ENCODE peak calls at places on chromosomes 7 and 10, in seven cellular contexts. I is HCT116, J is mesendoderm, Y is heart right ventricle, V is colonic mucosa, G is K562, U is transverse colon. D is an unnamed sample.

GRCh38 chr10:124717911-124718734 is 26.1 kb downstream of the FAM53B start:
- DNase-seq in I (no peak), J (no peak), Y (no peak), V (no peak), G (peak; percentile 85), U (no peak), D (peak; percentile 30)

GRCh38 chr7:32357535-32358277 is 132.5 kb downstream of the LSM5 start:
- DNase-seq in I (peak; percentile 8), J (peak; percentile 47), Y (no peak), V (no peak), G (no peak), U (no peak), D (no peak)

GRCh38 chr7:25675789-25676474 is 447.6 kb upstream of the NPVF start:
- DNase-seq in I (no peak), J (no peak), Y (no peak), V (no peak), G (no peak), U (no peak), D (no peak)

GRCh38 chr7:10239643-10240345 is 733.9 kb upstream of the PHF14 start:
- DNase-seq in I (no peak), J (no peak), Y (peak; percentile 42), V (no peak), G (no peak), U (no peak), D (no peak)

GRCh38 chr7:30145521-30145920 is 10.7 kb downstream of the MTURN start:
- DNase-seq in I (no peak), J (no peak), Y (no peak), V (no peak), G (no peak), U (no peak), D (no peak)

GRCh38 chr7:92750961-92751360 is 85.4 kb downstream of the CDK6 start:
- DNase-seq in I (no peak), J (no peak), Y (no peak), V (no peak), G (no peak), U (no peak), D (no peak)

GRCh38 chr7:10815546-10815945 is 158.1 kb upstream of the PHF14 start:
- DNase-seq in I (no peak), J (no peak), Y (no peak), V (no peak), G (no peak), U (no peak), D (no peak)

GRCh38 chr10:94327649-94328048 is 35.1 kb downstream of the NOC3L start:
- DNase-seq in I (no peak), J (no peak), Y (no peak), V (no peak), G (no peak), U (no peak), D (no peak)

GRCh38 chr10:30413996-30414576 is 19.9 kb upstream of the MAP3K8 start:
- DNase-seq in I (peak; percentile 40), J (peak; percentile 61), Y (peak; percentile 57), V (peak; percentile 56), G (peak; percentile 73), U (no peak), D (peak; percentile 77)

GRCh38 chr7:145928937-145929336 is 187.7 kb upstream of the CNTNAP2 start:
- DNase-seq in I (no peak), J (no peak), Y (no peak), V (no peak), G (no peak), U (no peak), D (no peak)

GRCh38 chr7:74173074-74173473 is 1.1 kb upstream of the EIF4H start:
- DNase-seq in I (no peak), J (no peak), Y (no peak), V (peak; percentile 57), G (peak; percentile 69), U (peak; percentile 43), D (peak; percentile 45)

GRCh38 chr10:48452879-48453412 is 146.5 kb downstream of the MAPK8 start:
- DNase-seq in I (no peak), J (no peak), Y (no peak), V (no peak), G (no peak), U (no peak), D (no peak)

GRCh38 chr7:30925913-30926312 is 14.3 kb downstream of the AQP1 start:
- DNase-seq in I (no peak), J (no peak), Y (no peak), V (no peak), G (no peak), U (no peak), D (peak; percentile 3)

GRCh38 chr7:370775-371118 is 80.8 kb downstream of the FOXL3 start:
- DNase-seq in I (no peak), J (no peak), Y (no peak), V (no peak), G (no peak), U (no peak), D (no peak)

GRCh38 chr10:69958232-69958902 is 94.3 kb upstream of the MACROH2A2 start:
- DNase-seq in I (peak; percentile 46), J (peak; percentile 88), Y (no peak), V (peak; percentile 39), G (peak; percentile 59), U (no peak), D (peak; percentile 54)

GRCh38 chr7:28641752-28642546 is 229.6 kb downstream of the CREB5 start:
- DNase-seq in I (no peak), J (no peak), Y (no peak), V (no peak), G (no peak), U (no peak), D (no peak)

GRCh38 chr7:124071843-124072242 is 39.0 kb upstream of the TMEM229A start:
- DNase-seq in I (no peak), J (no peak), Y (no peak), V (no peak), G (no peak), U (no peak), D (peak; percentile 23)

GRCh38 chr10:84715911-84716310 is 387.5 kb downstream of the CCSER2 start:
- DNase-seq in I (peak; percentile 31), J (peak; percentile 81), Y (no peak), V (peak; percentile 21), G (peak; percentile 70), U (peak; percentile 23), D (peak; percentile 36)

GRCh38 chr7:107594961-107595737 is 15.1 kb downstream of the BCAP29 start:
- DNase-seq in I (no peak), J (peak; percentile 79), Y (peak; percentile 29), V (no peak), G (no peak), U (no peak), D (no peak)

GRCh38 chr10:131839351-131839750 is 61.5 kb upstream of the PPP2R2D start:
- DNase-seq in I (no peak), J (no peak), Y (no peak), V (no peak), G (no peak), U (no peak), D (no peak)

GRCh38 chr7:19030280-19030679 is 87.2 kb downstream of the TWIST1 start:
- DNase-seq in I (no peak), J (no peak), Y (no peak), V (no peak), G (no peak), U (no peak), D (no peak)

GRCh38 chr7:146359181-146359580 is 242.6 kb downstream of the CNTNAP2 start:
- DNase-seq in I (no peak), J (no peak), Y (no peak), V (no peak), G (no peak), U (no peak), D (no peak)

GRCh38 chr7:159049266-159050025 is 95.2 kb downstream of the VIPR2 start:
- DNase-seq in I (no peak), J (no peak), Y (no peak), V (peak; percentile 13), G (no peak), U (no peak), D (peak; percentile 3)

GRCh38 chr7:159048656-159049055 is 96.0 kb downstream of the VIPR2 start:
- DNase-seq in I (no peak), J (no peak), Y (no peak), V (peak; percentile 5), G (no peak), U (no peak), D (no peak)

GRCh38 chr7:159047536-159047935 is 97.1 kb downstream of the VIPR2 start:
- DNase-seq in I (no peak), J (no peak), Y (no peak), V (no peak), G (no peak), U (no peak), D (peak; percentile 3)

GRCh38 chr7:159050703-159051102 is 94.0 kb downstream of the VIPR2 start:
- DNase-seq in I (no peak), J (no peak), Y (no peak), V (no peak), G (no peak), U (no peak), D (no peak)

GRCh38 chr7:159051916-159052315 is 92.8 kb downstream of the VIPR2 start:
- DNase-seq in I (no peak), J (no peak), Y (no peak), V (no peak), G (no peak), U (no peak), D (no peak)
- H3K4me1 ChIP-seq in I (no peaks in the 10 kb centered on the region), J (no peaks in the 10 kb centered on the region), Y (no peaks in the 10 kb centered on the region), V (no peaks in the 10 kb centered on the region), G (no peaks in the 10 kb centered on the region), U (no peaks in the 10 kb centered on the region), D (peaks cover 4% of the 10 kb centered on the region)

GRCh38 chr10:126090911-126091728 is 194.8 kb downstream of the FANK1 start:
- DNase-seq in I (no peak), J (no peak), Y (no peak), V (no peak), G (no peak), U (no peak), D (no peak)
- H3K4me3 ChIP-seq in I (no peak overlapping the region), J (no peak overlapping the region), Y (no peak overlapping the region), V (no peak overlapping the region), G (no peak overlapping the region), U (no peak overlapping the region), D (no peak overlapping the region)

GRCh38 chr7:39824801-39825200 is 125.3 kb upstream of the CDK13 start:
- DNase-seq in I (no peak), J (no peak), Y (no peak), V (no peak), G (no peak), U (no peak), D (no peak)
- H3K27me3 ChIP-seq in I (no peaks in the 10 kb centered on the region), J (no peaks in the 10 kb centered on the region), Y (no peaks in the 10 kb centered on the region), V (no peaks in the 10 kb centered on the region), G (no peaks in the 10 kb centered on the region), U (peaks cover 3% of the 10 kb centered on the region), D (peaks cover 53% of the 10 kb centered on the region)

DNA sequence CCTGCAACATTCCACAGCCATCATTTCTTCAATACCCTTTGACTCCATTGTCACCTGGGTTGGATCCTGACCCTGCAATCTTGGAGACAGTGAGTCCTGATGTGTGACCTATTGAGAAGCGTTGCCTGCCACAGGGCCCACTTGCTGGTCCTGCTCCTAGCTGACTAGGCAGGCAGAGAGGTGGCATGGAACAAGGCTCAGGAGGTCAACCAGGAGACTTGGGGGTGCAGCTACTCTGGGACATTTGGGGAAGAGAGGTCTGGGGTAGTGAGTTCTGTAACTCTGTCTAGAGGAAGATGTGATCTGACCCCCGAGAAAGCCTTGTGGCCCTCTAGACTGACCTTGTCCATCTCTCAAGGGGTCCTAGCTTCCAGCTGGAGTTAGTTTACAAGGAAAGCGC is 1.8 kb downstream of the ZMIZ2 start:
- DNase-seq in I (no peak), J (no peak), Y (no peak), V (no peak), G (no peak), U (no peak), D (no peak)
- H3K4me1 ChIP-seq in I (peaks cover 35% of the 10 kb centered on the region), J (no peaks in the 10 kb centered on the region), Y (peaks cover 42% of the 10 kb centered on the region), V (peaks cover 6% of the 10 kb centered on the region), G (peaks cover 26% of the 10 kb centered on the region), U (peaks cover 24% of the 10 kb centered on the region), D (peaks cover 4% of the 10 kb centered on the region)

D was measured in HAP-1.